ENCODE peak calls at places on chromosomes 5 and 9, in seven cellular contexts. D is fibroblast of mammary gland, N is GM06990, Y is AG04450, H is brain microvascular endothelial cell, X is astrocyte of the cerebellum, F is tibial artery. W is an unnamed sample.

GRCh38 chr5:103258957-103259704 is 568 bp downstream of the MACIR start:
- DNase-seq in N (peak), F (peak), D (peak), X (no peak), Y (no peak), H (peak), W (peak)

GRCh38 chr9:34990908-34991832 is 1.6 kb downstream of the DNAJB5 start:
- DNase-seq in X (no peak), H (no peak), F (peak), D (no peak), Y (no peak), N (no peak), W (no peak)

GRCh38 chr9:2242778-2243395 is 227.7 kb downstream of the SMARCA2 start:
- DNase-seq in Y (no peak), H (no peak), D (peak), F (no peak), N (no peak), X (no peak), W (no peak)

GRCh38 chr5:94893404-94894145 is 275.1 kb downstream of the SLF1 start:
- DNase-seq in H (no peak), F (no peak), Y (no peak), N (no peak), X (no peak), D (peak), W (no peak)

GRCh38 chr5:40401281-40401680 is 278.4 kb upstream of the PTGER4 start:
- DNase-seq in F (no peak), D (no peak), X (no peak), N (no peak), H (peak), Y (no peak), W (no peak)

GRCh38 chr9:31807574-31808256 is 576.7 kb upstream of the ACO1 start:
- DNase-seq in X (no peak), Y (no peak), F (no peak), N (no peak), H (no peak), D (no peak), W (no peak)

GRCh38 chr9:94014066-94014654 is 59.0 kb upstream of the BARX1 start:
- DNase-seq in N (no peak), F (no peak), D (peak), X (no peak), H (peak), Y (no peak), W (peak)

GRCh38 chr9:8946461-8946860 is 1146.9 kb upstream of the DMAC1 start:
- DNase-seq in D (no peak), N (no peak), Y (no peak), F (no peak), H (no peak), X (no peak), W (no peak)

GRCh38 chr5:127564002-127564769 is 46.7 kb downstream of the PRRC1 start:
- DNase-seq in N (no peak), D (peak), F (no peak), X (peak), H (peak), Y (peak), W (peak)

GRCh38 chr5:173248481-173248880 is 13.5 kb upstream of the NKX2-5 start:
- DNase-seq in F (no peak), X (no peak), H (no peak), Y (no peak), D (no peak), N (no peak), W (no peak)

GRCh38 chr5:94983861-94984535 is 300.9 kb downstream of the MCTP1 start:
- DNase-seq in X (peak), N (no peak), D (peak), H (peak), F (no peak), Y (no peak), W (peak)

GRCh38 chr9:105157178-105157583 is 87.3 kb upstream of the SLC44A1 start:
- DNase-seq in H (peak), D (peak), F (peak), Y (peak), N (peak), X (peak), W (peak)

GRCh38 chr9:114476891-114477469 is 28.3 kb downstream of the WHRN start:
- DNase-seq in Y (no peak), H (no peak), X (no peak), N (no peak), D (no peak), F (no peak), W (no peak)

GRCh38 chr9:89843591-89843990 is 238.8 kb downstream of the GADD45G start:
- DNase-seq in Y (no peak), F (no peak), N (no peak), X (no peak), H (no peak), D (no peak), W (no peak)

GRCh38 chr9:12933957-12934356 is 159.1 kb downstream of the LURAP1L start:
- DNase-seq in X (no peak), D (peak), Y (no peak), H (no peak), N (no peak), F (no peak), W (peak)

GRCh38 chr9:112041199-112041535 is 133.9 kb downstream of the SUSD1 start:
- DNase-seq in Y (no peak), X (no peak), N (no peak), H (no peak), D (no peak), F (no peak), W (no peak)

GRCh38 chr5:79255786-79256557 is 20.0 kb downstream of the JMY start:
- DNase-seq in F (no peak), Y (no peak), D (peak), N (peak), H (peak), X (no peak), W (no peak)
- TF ChIP-seq CTCF in F (no peak), Y (peak), D (peak), N (peak), H (peak), X (peak), W (peak)

DNA sequence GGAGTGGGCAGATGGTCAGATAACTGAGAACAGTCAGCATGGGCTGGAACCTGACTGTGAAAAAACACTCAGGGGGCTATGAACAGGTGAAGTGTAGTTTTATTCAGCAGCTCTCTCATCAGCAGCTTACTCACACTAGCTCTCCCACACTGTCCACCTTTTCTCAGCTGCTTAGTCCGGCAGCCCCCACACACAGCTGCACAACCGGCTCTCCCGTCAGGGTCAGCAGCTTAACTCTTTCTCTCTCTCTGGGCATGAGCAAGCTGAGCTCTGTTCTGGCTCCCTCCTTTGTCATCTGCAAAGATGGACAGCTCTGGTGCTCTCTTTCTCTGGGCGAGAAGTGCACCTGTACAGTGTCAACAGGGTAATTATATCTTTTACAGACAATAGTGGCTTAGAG is 8.2 kb downstream of the DMAC1 start:
- DNase-seq in H (no peak), D (no peak), X (no peak), Y (no peak), N (no peak), F (no peak), W (no peak)
- H3K4me3 ChIP-seq in H (no peak), D (no peak), X (no peak), Y (no peak), N (no peak), F (no peak), W (no peak)

DNA sequence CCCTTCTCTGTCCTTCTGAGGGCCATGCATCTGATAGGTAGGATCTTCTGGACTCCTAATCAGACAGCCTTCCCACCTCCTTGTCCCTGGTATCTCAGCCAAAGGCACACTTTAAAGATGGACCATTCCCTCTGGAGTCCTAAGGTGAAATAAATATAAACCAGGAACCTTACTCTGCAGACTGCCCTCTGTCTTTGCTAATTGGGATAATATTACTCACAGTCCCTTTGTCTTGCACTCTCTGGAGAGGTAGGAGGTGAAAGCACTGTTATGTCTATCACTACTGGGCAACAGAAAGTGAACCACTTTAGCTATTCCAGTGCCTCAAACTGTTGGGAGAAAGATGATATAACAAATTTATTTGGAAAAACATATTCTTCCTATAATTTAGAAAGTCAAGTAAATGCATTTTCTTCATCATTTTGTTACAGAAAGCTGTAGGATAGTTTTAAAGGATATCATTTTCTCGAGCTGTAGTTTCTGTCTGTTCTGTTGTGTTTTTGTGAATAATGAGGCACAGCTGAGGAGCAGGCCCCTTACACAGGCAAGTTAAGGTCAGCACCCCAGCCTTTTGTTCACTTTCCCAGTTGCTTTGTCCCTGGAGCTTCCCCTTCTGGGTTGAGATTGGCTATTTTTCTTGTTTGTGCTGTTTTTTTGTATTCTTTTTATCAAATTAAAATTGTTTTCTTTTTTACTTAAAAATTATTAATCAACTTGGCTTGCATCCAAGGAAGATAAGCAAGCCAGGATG is 213.6 kb upstream of the ACTBL2 start:
- DNase-seq in F (no peak), X (no peak), N (no peak), Y (no peak), D (no peak), H (no peak), W (no peak)
- TF ChIP-seq CTCF in F (no peak), X (no peak), N (no peak), Y (no peak), D (peak), H (no peak), W (no peak)

DNA sequence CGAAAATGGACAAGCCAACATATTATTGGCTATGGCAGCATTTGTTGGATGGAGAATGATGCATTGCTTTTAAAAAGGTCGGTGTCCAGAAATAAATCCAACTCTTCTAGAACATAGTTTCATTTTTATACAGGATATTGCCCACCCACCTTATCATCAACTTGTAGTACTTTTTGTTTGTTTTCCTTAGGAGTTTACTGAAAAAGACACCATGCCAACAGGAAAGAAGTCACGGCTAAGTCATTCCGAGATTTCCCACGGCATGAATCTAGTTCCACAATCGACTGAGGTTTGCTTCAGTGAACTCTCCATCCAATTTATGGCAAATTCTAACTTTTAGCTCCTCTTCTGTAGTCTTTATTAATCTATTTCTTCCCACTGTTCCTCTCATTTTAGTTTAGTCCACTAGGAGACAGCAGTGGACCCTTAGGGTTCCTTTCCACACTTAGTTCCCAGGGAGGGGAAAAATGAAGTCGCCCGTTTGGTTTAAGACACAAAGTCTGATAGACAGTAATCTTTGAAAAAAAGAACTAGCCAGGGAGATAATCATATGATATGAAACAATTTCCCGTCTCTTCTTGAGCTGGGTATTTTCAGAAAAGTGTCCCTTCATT is 237.5 kb downstream of the AP3B1 start:
- DNase-seq in D (no peak), Y (no peak), N (no peak), H (peak), F (no peak), X (no peak), W (no peak)
- H3K4me3 ChIP-seq in D (no peak), Y (no peak), N (no peak), H (no peak), F (no peak), X (no peak), W (no peak)

GRCh38 chr9:95268681-95269080 is 48.8 kb downstream of the FANCC start:
- DNase-seq in H (peak), F (no peak), D (peak), N (no peak), Y (no peak), X (peak), W (peak)
- TF ChIP-seq CTCF in H (peak), F (peak), D (peak), N (peak), Y (peak), X (peak), W (peak)

W was measured in foreskin fibroblast.